ENCODE peak calls at places on chromosomes 13 and 19, in four cellular contexts. R is mesenteric fat pad; J is CD4-positive, alpha-beta T cell; H is SJSA1. N is an unnamed sample.

GRCh38 chr13:82654851-82655517 is 1227.3 kb downstream of the SLITRK1 start:
- DNase-seq in R (no peak), J (no peak), H (no peak), N (no peak)

GRCh38 chr19:49921871-49922755 is 6.9 kb upstream of the ATF5 start:
- DNase-seq in R (no peak), J (no peak), H (no peak), N (no peak)

GRCh38 chr13:21637296-21637695 is 33.3 kb upstream of the MICU2 start:
- DNase-seq in R (no peak), J (peak), H (peak), N (no peak)

GRCh38 chr19:14997981-14998380 is 18.3 kb upstream of the SLC1A6 start:
- DNase-seq in R (no peak), J (no peak), H (no peak), N (no peak)

GRCh38 chr13:58434943-58435342 is 803.4 kb downstream of the PCDH17 start:
- DNase-seq in R (no peak), J (no peak), H (no peak), N (no peak)

GRCh38 chr19:13102666-13103584 is at the start of gene LYL1:
- DNase-seq in R (peak), J (no peak), H (no peak), N (no peak)

GRCh38 chr13:111629933-111630332 is 309.5 kb downstream of the TEX29 start:
- DNase-seq in R (no peak), J (no peak), H (no peak), N (no peak)

GRCh38 chr19:33876619-33877018 is 79.9 kb downstream of the KCTD15 start:
- DNase-seq in R (no peak), J (no peak), H (no peak), N (no peak)

GRCh38 chr13:27425918-27426630 is 1.7 kb downstream of the GTF3A start:
- DNase-seq in R (no peak), J (peak), H (peak), N (peak)

GRCh38 chr19:18774107-18774506 is 17.0 kb downstream of the COMP start:
- DNase-seq in R (no peak), J (no peak), H (no peak), N (no peak)

GRCh38 chr13:109738298-109738746 is 48.1 kb downstream of the IRS2 start:
- DNase-seq in R (no peak), J (no peak), H (no peak), N (no peak)

GRCh38 chr13:111210488-111210887 is 95.4 kb downstream of the ARHGEF7 start:
- DNase-seq in R (no peak), J (no peak), H (peak), N (no peak)

GRCh38 chr19:49690656-49691242 is at the start of gene CPT1C:
- DNase-seq in R (no peak), J (peak), H (no peak), N (no peak)

GRCh38 chr13:79528356-79528755 is 47.4 kb downstream of the NDFIP2 start:
- DNase-seq in R (no peak), J (no peak), H (no peak), N (no peak)

GRCh38 chr13:90633849-90634248 is 713.6 kb upstream of the MIR17HG start:
- DNase-seq in R (no peak), J (no peak), H (no peak), N (no peak)

GRCh38 chr19:1166872-1167573 is 7.0 kb downstream of the SBNO2 start:
- DNase-seq in R (no peak), J (no peak), H (no peak), N (no peak)

GRCh38 chr13:98198683-98199082 is 21.6 kb upstream of the RNF113B start:
- DNase-seq in R (no peak), J (no peak), H (no peak), N (no peak)

GRCh38 chr19:1068111-1069001 is 1.4 kb downstream of the ARHGAP45 start:
- DNase-seq in R (no peak), J (peak), H (no peak), N (peak)

GRCh38 chr13:28475916-28476725 is 18.8 kb downstream of the FLT1 start:
- DNase-seq in R (no peak), J (no peak), H (peak), N (no peak)

GRCh38 chr19:8635422-8635821 is 5.0 kb downstream of the NFILZ start:
- DNase-seq in R (no peak), J (no peak), H (peak), N (no peak)

GRCh38 chr19:57800696-57801095 is 14.0 kb downstream of the ZNF552 start:
- DNase-seq in R (no peak), J (no peak), H (no peak), N (no peak)

GRCh38 chr19:35731353-35731752 is 10.9 kb downstream of the IGFLR1 start:
- DNase-seq in R (no peak), J (no peak), H (no peak), N (no peak)

GRCh38 chr19:13071444-13072205 is 31.0 kb downstream of the LYL1 start:
- DNase-seq in R (no peak), J (no peak), H (no peak), N (no peak)

GRCh38 chr19:34215006-34215665 is 39.2 kb upstream of the GARRE1 start:
- DNase-seq in R (no peak), J (no peak), H (no peak), N (no peak)

GRCh38 chr19:20664917-20665781 is 3.8 kb upstream of the ZNF626 start:
- DNase-seq in R (no peak), J (no peak), H (no peak), N (no peak)

GRCh38 chr19:46984077-46985010 is 35.3 kb upstream of the NPAS1 start:
- DNase-seq in R (no peak), J (no peak), H (no peak), N (no peak)

GRCh38 chr13:23792680-23793079 is 96.5 kb downstream of the MIPEP start:
- DNase-seq in R (no peak), J (no peak), H (no peak), N (no peak)

GRCh38 chr13:84479656-84480055 is 597.4 kb upstream of the SLITRK1 start:
- DNase-seq in R (no peak), J (no peak), H (no peak), N (no peak)

GRCh38 chr13:105918842-105919741 is 616.4 kb downstream of the EFNB2 start:
- DNase-seq in R (no peak), J (no peak), H (peak), N (no peak)